ENCODE peak calls at places on chromosomes 3 and 15, in ten cellular contexts. One of them, this sample, is unnamed.

GRCh38 chr15:55589297-55589696 is 1.2 kb upstream of the PYGO1 start:
- DNase-seq in cardiac muscle cell: peak; percentile 29
- DNase-seq in right cardiac atrium: no peak
- DNase-seq in CD8-positive, alpha-beta T cell: no peak
- DNase-seq in brain microvascular endothelial cell: no peak
- DNase-seq in uterus: no peak
- DNase-seq in mammary epithelial cell: no peak
- DNase-seq in right atrium auricular region: no peak
- DNase-seq in HepG2: no peak
- DNase-seq in lung: no peak
- DNase-seq in this sample: no peak

GRCh38 chr3:153162513-153163348 is 705 bp downstream of the RAP2B start:
- DNase-seq in cardiac muscle cell: peak; percentile 49
- DNase-seq in right cardiac atrium: peak; percentile 35
- DNase-seq in CD8-positive, alpha-beta T cell: peak; percentile 46
- DNase-seq in brain microvascular endothelial cell: no peak
- DNase-seq in uterus: peak; percentile 29
- DNase-seq in mammary epithelial cell: peak; percentile 42
- DNase-seq in right atrium auricular region: peak; percentile 63
- DNase-seq in HepG2: no peak
- DNase-seq in lung: peak; percentile 48
- DNase-seq in this sample: peak; percentile 64

GRCh38 chr15:100853676-100854440 is 25.8 kb upstream of the ALDH1A3 start:
- DNase-seq in cardiac muscle cell: no peak
- DNase-seq in right cardiac atrium: no peak
- DNase-seq in CD8-positive, alpha-beta T cell: no peak
- DNase-seq in brain microvascular endothelial cell: no peak
- DNase-seq in uterus: peak; percentile 6
- DNase-seq in mammary epithelial cell: no peak
- DNase-seq in right atrium auricular region: no peak
- DNase-seq in HepG2: no peak
- DNase-seq in lung: no peak
- DNase-seq in this sample: no peak

GRCh38 chr3:69116897-69117296 is 5.5 kb downstream of the LMOD3 start:
- DNase-seq in cardiac muscle cell: no peak
- DNase-seq in right cardiac atrium: no peak
- DNase-seq in CD8-positive, alpha-beta T cell: no peak
- DNase-seq in brain microvascular endothelial cell: no peak
- DNase-seq in uterus: no peak
- DNase-seq in mammary epithelial cell: peak; percentile 80
- DNase-seq in right atrium auricular region: no peak
- DNase-seq in HepG2: no peak
- DNase-seq in lung: no peak
- DNase-seq in this sample: peak; percentile 39

GRCh38 chr3:65761890-65762605 is 276.7 kb downstream of the MAGI1 start:
- DNase-seq in cardiac muscle cell: no peak
- DNase-seq in right cardiac atrium: no peak
- DNase-seq in CD8-positive, alpha-beta T cell: no peak
- DNase-seq in brain microvascular endothelial cell: no peak
- DNase-seq in uterus: no peak
- DNase-seq in mammary epithelial cell: no peak
- DNase-seq in right atrium auricular region: no peak
- DNase-seq in HepG2: no peak
- DNase-seq in lung: no peak
- DNase-seq in this sample: no peak

GRCh38 chr3:76728411-76728810 is 311.5 kb upstream of the ROBO2 start:
- DNase-seq in cardiac muscle cell: no peak
- DNase-seq in right cardiac atrium: no peak
- DNase-seq in CD8-positive, alpha-beta T cell: no peak
- DNase-seq in brain microvascular endothelial cell: no peak
- DNase-seq in uterus: no peak
- DNase-seq in mammary epithelial cell: no peak
- DNase-seq in right atrium auricular region: no peak
- DNase-seq in HepG2: no peak
- DNase-seq in lung: no peak
- DNase-seq in this sample: no peak

GRCh38 chr15:63136742-63137141 is 15.1 kb downstream of the LACTB start:
- DNase-seq in cardiac muscle cell: no peak
- DNase-seq in right cardiac atrium: no peak
- DNase-seq in CD8-positive, alpha-beta T cell: no peak
- DNase-seq in brain microvascular endothelial cell: no peak
- DNase-seq in uterus: no peak
- DNase-seq in mammary epithelial cell: no peak
- DNase-seq in right atrium auricular region: no peak
- DNase-seq in HepG2: no peak
- DNase-seq in lung: no peak
- DNase-seq in this sample: no peak

GRCh38 chr3:119497824-119498187 is 541 bp upstream of the TIMMDC1 start:
- DNase-seq in cardiac muscle cell: peak; percentile 29
- DNase-seq in right cardiac atrium: no peak
- DNase-seq in CD8-positive, alpha-beta T cell: no peak
- DNase-seq in brain microvascular endothelial cell: no peak
- DNase-seq in uterus: peak; percentile 19
- DNase-seq in mammary epithelial cell: peak; percentile 17
- DNase-seq in right atrium auricular region: no peak
- DNase-seq in HepG2: peak; percentile 20
- DNase-seq in lung: peak; percentile 31
- DNase-seq in this sample: no peak

GRCh38 chr15:89041507-89041906 is 46.7 kb upstream of the ABHD2 start:
- DNase-seq in cardiac muscle cell: no peak
- DNase-seq in right cardiac atrium: no peak
- DNase-seq in CD8-positive, alpha-beta T cell: no peak
- DNase-seq in brain microvascular endothelial cell: no peak
- DNase-seq in uterus: no peak
- DNase-seq in mammary epithelial cell: no peak
- DNase-seq in right atrium auricular region: no peak
- DNase-seq in HepG2: no peak
- DNase-seq in lung: no peak
- DNase-seq in this sample: no peak

GRCh38 chr3:27685474-27685873 is 36.6 kb downstream of the EOMES start:
- DNase-seq in cardiac muscle cell: no peak
- DNase-seq in right cardiac atrium: no peak
- DNase-seq in CD8-positive, alpha-beta T cell: no peak
- DNase-seq in brain microvascular endothelial cell: no peak
- DNase-seq in uterus: no peak
- DNase-seq in mammary epithelial cell: no peak
- DNase-seq in right atrium auricular region: no peak
- DNase-seq in HepG2: no peak
- DNase-seq in lung: no peak
- DNase-seq in this sample: no peak

GRCh38 chr15:74844319-74845207 is 1.6 kb upstream of the ULK3 start:
- DNase-seq in cardiac muscle cell: no peak
- DNase-seq in right cardiac atrium: no peak
- DNase-seq in CD8-positive, alpha-beta T cell: no peak
- DNase-seq in brain microvascular endothelial cell: no peak
- DNase-seq in uterus: no peak
- DNase-seq in mammary epithelial cell: no peak
- DNase-seq in right atrium auricular region: no peak
- DNase-seq in HepG2: no peak
- DNase-seq in lung: no peak
- DNase-seq in this sample: no peak

GRCh38 chr15:77866186-77866585 is 211.3 kb downstream of the TBC1D2B start:
- DNase-seq in cardiac muscle cell: no peak
- DNase-seq in right cardiac atrium: no peak
- DNase-seq in CD8-positive, alpha-beta T cell: no peak
- DNase-seq in brain microvascular endothelial cell: no peak
- DNase-seq in uterus: no peak
- DNase-seq in mammary epithelial cell: no peak
- DNase-seq in right atrium auricular region: no peak
- DNase-seq in HepG2: no peak
- DNase-seq in lung: no peak
- DNase-seq in this sample: no peak

GRCh38 chr15:33985287-33985686 is 17.0 kb downstream of the CHRM5 start:
- DNase-seq in cardiac muscle cell: peak; percentile 90
- DNase-seq in right cardiac atrium: no peak
- DNase-seq in CD8-positive, alpha-beta T cell: no peak
- DNase-seq in brain microvascular endothelial cell: peak; percentile 90
- DNase-seq in uterus: no peak
- DNase-seq in mammary epithelial cell: peak; percentile 63
- DNase-seq in right atrium auricular region: no peak
- DNase-seq in HepG2: no peak
- DNase-seq in lung: no peak
- DNase-seq in this sample: no peak

DNA sequence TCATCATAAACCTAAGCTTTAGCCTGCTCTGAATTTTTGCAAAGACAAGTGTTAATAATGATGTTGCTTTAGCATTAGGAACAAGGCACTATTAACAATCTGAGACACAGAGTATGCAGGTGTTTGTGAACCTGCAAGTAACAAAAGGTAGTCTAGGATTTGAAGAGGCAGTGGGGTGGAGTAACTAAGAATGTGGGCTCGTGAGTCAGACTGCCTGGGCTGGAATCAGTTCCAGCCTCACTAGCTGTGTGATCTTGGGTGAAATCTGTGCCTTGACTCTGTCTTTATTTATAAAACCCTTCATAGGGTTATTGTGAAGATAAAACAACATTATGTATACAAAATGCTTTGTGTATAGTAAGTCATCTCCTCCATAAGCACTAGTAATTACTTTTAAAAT is 610.6 kb upstream of the CFAP20DC start:
- DNase-seq in cardiac muscle cell: no peak
- DNase-seq in right cardiac atrium: no peak
- DNase-seq in CD8-positive, alpha-beta T cell: no peak
- DNase-seq in brain microvascular endothelial cell: no peak
- DNase-seq in uterus: no peak
- DNase-seq in mammary epithelial cell: peak; percentile 40
- DNase-seq in right atrium auricular region: no peak
- DNase-seq in HepG2: no peak
- DNase-seq in lung: no peak
- DNase-seq in this sample: no peak
- H3K27ac ChIP-seq in cardiac muscle cell: no peak overlapping the region
- H3K27ac ChIP-seq in right cardiac atrium: no peak overlapping the region
- H3K27ac ChIP-seq in CD8-positive, alpha-beta T cell: no peak overlapping the region
- H3K27ac ChIP-seq in brain microvascular endothelial cell: no peak overlapping the region
- H3K27ac ChIP-seq in uterus: no peak overlapping the region
- H3K27ac ChIP-seq in mammary epithelial cell: no peak overlapping the region
- H3K27ac ChIP-seq in right atrium auricular region: no peak overlapping the region
- H3K27ac ChIP-seq in HepG2: no peak overlapping the region
- H3K27ac ChIP-seq in lung: no peak overlapping the region
- H3K27ac ChIP-seq in this sample: no peak overlapping the region

GRCh38 chr3:172145287-172145686 is 105.9 kb downstream of the FNDC3B start:
- DNase-seq in cardiac muscle cell: no peak
- DNase-seq in right cardiac atrium: no peak
- DNase-seq in CD8-positive, alpha-beta T cell: no peak
- DNase-seq in brain microvascular endothelial cell: no peak
- DNase-seq in uterus: no peak
- DNase-seq in mammary epithelial cell: no peak
- DNase-seq in right atrium auricular region: no peak
- DNase-seq in HepG2: no peak
- DNase-seq in lung: no peak
- DNase-seq in this sample: no peak
- H3K27ac ChIP-seq in cardiac muscle cell: no peak overlapping the region
- H3K27ac ChIP-seq in right cardiac atrium: no peak overlapping the region
- H3K27ac ChIP-seq in CD8-positive, alpha-beta T cell: no peak overlapping the region
- H3K27ac ChIP-seq in brain microvascular endothelial cell: no peak overlapping the region
- H3K27ac ChIP-seq in uterus: peak overlapping the region; percentile 13
- H3K27ac ChIP-seq in mammary epithelial cell: no peak overlapping the region
- H3K27ac ChIP-seq in right atrium auricular region: no peak overlapping the region
- H3K27ac ChIP-seq in HepG2: peak overlapping the region; percentile 17
- H3K27ac ChIP-seq in lung: no peak overlapping the region
- H3K27ac ChIP-seq in this sample: no peak overlapping the region

GRCh38 chr3:172341482-172342059 is 106.7 kb downstream of the GHSR start:
- DNase-seq in cardiac muscle cell: peak; percentile 73
- DNase-seq in right cardiac atrium: no peak
- DNase-seq in CD8-positive, alpha-beta T cell: no peak
- DNase-seq in brain microvascular endothelial cell: no peak
- DNase-seq in uterus: no peak
- DNase-seq in mammary epithelial cell: peak; percentile 50
- DNase-seq in right atrium auricular region: no peak
- DNase-seq in HepG2: peak; percentile 66
- DNase-seq in lung: no peak
- DNase-seq in this sample: no peak
- H3K27ac ChIP-seq in cardiac muscle cell: no peak overlapping the region
- H3K27ac ChIP-seq in right cardiac atrium: no peak overlapping the region
- H3K27ac ChIP-seq in CD8-positive, alpha-beta T cell: no peak overlapping the region
- H3K27ac ChIP-seq in brain microvascular endothelial cell: no peak overlapping the region
- H3K27ac ChIP-seq in uterus: no peak overlapping the region
- H3K27ac ChIP-seq in mammary epithelial cell: no peak overlapping the region
- H3K27ac ChIP-seq in right atrium auricular region: no peak overlapping the region
- H3K27ac ChIP-seq in HepG2: no peak overlapping the region
- H3K27ac ChIP-seq in lung: no peak overlapping the region
- H3K27ac ChIP-seq in this sample: no peak overlapping the region

DNA sequence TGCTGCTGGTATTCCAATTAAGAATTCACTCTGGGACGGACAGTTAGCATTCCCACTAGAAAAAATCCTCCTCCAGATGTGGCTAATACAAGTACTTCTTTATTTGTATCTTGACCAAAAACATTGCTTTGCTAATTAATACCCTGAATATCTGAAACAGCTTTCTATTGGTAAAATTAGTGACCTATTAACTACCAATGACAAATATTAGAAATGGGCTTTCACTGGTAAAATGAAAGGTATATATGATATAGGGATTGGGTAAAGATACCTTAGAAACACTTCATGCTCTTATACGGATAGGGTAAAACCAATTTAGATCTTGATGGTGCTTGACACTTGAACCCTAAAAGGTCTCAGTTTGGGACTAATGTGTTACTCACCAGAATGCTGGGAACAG is 52.3 kb downstream of the CRTAP start:
- DNase-seq in cardiac muscle cell: no peak
- DNase-seq in right cardiac atrium: no peak
- DNase-seq in CD8-positive, alpha-beta T cell: no peak
- DNase-seq in brain microvascular endothelial cell: no peak
- DNase-seq in uterus: no peak
- DNase-seq in mammary epithelial cell: no peak
- DNase-seq in right atrium auricular region: no peak
- DNase-seq in HepG2: no peak
- DNase-seq in lung: no peak
- DNase-seq in this sample: no peak
- H3K27ac ChIP-seq in cardiac muscle cell: no peak overlapping the region
- H3K27ac ChIP-seq in right cardiac atrium: no peak overlapping the region
- H3K27ac ChIP-seq in CD8-positive, alpha-beta T cell: no peak overlapping the region
- H3K27ac ChIP-seq in brain microvascular endothelial cell: no peak overlapping the region
- H3K27ac ChIP-seq in uterus: no peak overlapping the region
- H3K27ac ChIP-seq in mammary epithelial cell: no peak overlapping the region
- H3K27ac ChIP-seq in right atrium auricular region: no peak overlapping the region
- H3K27ac ChIP-seq in HepG2: no peak overlapping the region
- H3K27ac ChIP-seq in lung: no peak overlapping the region
- H3K27ac ChIP-seq in this sample: no peak overlapping the region

DNA sequence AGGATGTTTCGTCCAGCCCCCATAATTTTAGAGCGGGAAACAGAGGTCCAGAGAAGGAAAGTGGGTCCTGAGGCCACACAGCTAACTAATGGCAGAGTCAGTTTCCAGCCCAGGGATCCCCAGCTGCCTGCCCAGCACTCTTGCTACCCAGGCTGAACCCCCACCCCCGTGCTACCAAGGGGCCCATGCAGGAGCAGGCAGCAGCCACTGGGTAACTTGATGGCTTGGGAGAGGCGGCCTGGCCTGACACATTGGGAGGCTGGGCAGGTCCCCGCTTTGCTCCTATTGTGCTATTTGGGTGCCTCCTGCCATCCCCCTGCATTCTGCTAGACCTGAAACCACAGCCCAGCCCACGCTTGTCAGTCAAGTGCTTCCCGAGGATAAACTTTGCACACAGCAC is 6.8 kb downstream of the PAK6 start:
- DNase-seq in cardiac muscle cell: no peak
- DNase-seq in right cardiac atrium: no peak
- DNase-seq in CD8-positive, alpha-beta T cell: no peak
- DNase-seq in brain microvascular endothelial cell: no peak
- DNase-seq in uterus: no peak
- DNase-seq in mammary epithelial cell: no peak
- DNase-seq in right atrium auricular region: no peak
- DNase-seq in HepG2: no peak
- DNase-seq in lung: no peak
- DNase-seq in this sample: no peak
- H3K27ac ChIP-seq in cardiac muscle cell: no peak overlapping the region
- H3K27ac ChIP-seq in right cardiac atrium: no peak overlapping the region
- H3K27ac ChIP-seq in CD8-positive, alpha-beta T cell: no peak overlapping the region
- H3K27ac ChIP-seq in brain microvascular endothelial cell: no peak overlapping the region
- H3K27ac ChIP-seq in uterus: no peak overlapping the region
- H3K27ac ChIP-seq in mammary epithelial cell: no peak overlapping the region
- H3K27ac ChIP-seq in right atrium auricular region: no peak overlapping the region
- H3K27ac ChIP-seq in HepG2: no peak overlapping the region
- H3K27ac ChIP-seq in lung: no peak overlapping the region
- H3K27ac ChIP-seq in this sample: no peak overlapping the region

GRCh38 chr3:122661633-122662032 is 19.0 kb upstream of the PARP14 start:
- DNase-seq in cardiac muscle cell: no peak
- DNase-seq in right cardiac atrium: no peak
- DNase-seq in CD8-positive, alpha-beta T cell: no peak
- DNase-seq in brain microvascular endothelial cell: no peak
- DNase-seq in uterus: no peak
- DNase-seq in mammary epithelial cell: no peak
- DNase-seq in right atrium auricular region: peak; percentile 61
- DNase-seq in HepG2: no peak
- DNase-seq in lung: no peak
- DNase-seq in this sample: no peak
- H3K27ac ChIP-seq in cardiac muscle cell: no peak overlapping the region
- H3K27ac ChIP-seq in right cardiac atrium: no peak overlapping the region
- H3K27ac ChIP-seq in CD8-positive, alpha-beta T cell: no peak overlapping the region
- H3K27ac ChIP-seq in brain microvascular endothelial cell: no peak overlapping the region
- H3K27ac ChIP-seq in uterus: no peak overlapping the region
- H3K27ac ChIP-seq in mammary epithelial cell: no peak overlapping the region
- H3K27ac ChIP-seq in right atrium auricular region: no peak overlapping the region
- H3K27ac ChIP-seq in HepG2: no peak overlapping the region
- H3K27ac ChIP-seq in lung: no peak overlapping the region
- H3K27ac ChIP-seq in this sample: no peak overlapping the region

This sample was measured in caudate nucleus.